ENCODE peak calls at places on chromosomes 1 and 21, in six cellular contexts. V is stomach; J is glutamatergic neuron; O is CD8-positive, alpha-beta T cell; X is AG09309; A is foreskin keratinocyte. H is an unnamed sample.

GRCh38 chr21:38646213-38646837 is 148.0 kb upstream of the ERG start:
- DNase-seq in A (peak; percentile 96), X (peak; percentile 16), J (no peak), V (no peak), O (no peak), H (no peak)

GRCh38 chr1:94592566-94592920 is 51.0 kb upstream of the F3 start:
- DNase-seq in V (no peak), A (no peak), O (no peak), J (no peak), X (no peak), H (no peak)

GRCh38 chr1:212712451-212713303 is 13.0 kb upstream of the BATF3 start:
- DNase-seq in V (no peak), A (peak; percentile 51), X (peak; percentile 57), O (no peak), J (no peak), H (no peak)

GRCh38 chr1:226602186-226603029 is 53.8 kb downstream of the STUM start:
- DNase-seq in A (peak; percentile 62), X (peak; percentile 82), J (no peak), O (no peak), V (no peak), H (no peak)

GRCh38 chr1:86156571-86157455 is at the start of gene COL24A1:
- DNase-seq in X (no peak), O (no peak), V (no peak), J (peak; percentile 73), A (no peak), H (peak; percentile 43)

GRCh38 chr1:218480137-218480536 is 135.0 kb downstream of the TGFB2 start:
- DNase-seq in V (no peak), A (peak; percentile 95), X (peak; percentile 59), O (no peak), J (no peak), H (no peak)

GRCh38 chr1:21323091-21323490 is 32.8 kb upstream of the ECE1 start:
- DNase-seq in O (no peak), V (no peak), A (no peak), J (no peak), X (no peak), H (no peak)

GRCh38 chr1:51329443-51330325 is 678 bp downstream of the TTC39A start:
- DNase-seq in J (no peak), X (no peak), V (peak; percentile 94), A (no peak), O (no peak), H (no peak)

GRCh38 chr1:117013310-117013850 is 11.8 kb downstream of the CD101 start:
- DNase-seq in J (no peak), V (peak; percentile 37), A (no peak), O (no peak), X (no peak), H (no peak)

GRCh38 chr21:38352536-38353219 is 95.9 kb downstream of the KCNJ15 start:
- DNase-seq in J (peak; percentile 79), A (peak; percentile 47), X (peak; percentile 38), O (no peak), V (peak; percentile 79), H (peak; percentile 59)

GRCh38 chr1:107486365-107486764 is 345.5 kb downstream of the NTNG1 start:
- DNase-seq in A (no peak), J (no peak), X (no peak), V (no peak), O (no peak), H (no peak)

GRCh38 chr1:160238408-160238807 is 23.9 kb downstream of the DCAF8 start:
- DNase-seq in J (no peak), O (no peak), V (no peak), X (no peak), A (no peak), H (no peak)

GRCh38 chr1:59595774-59596173 is 219.0 kb upstream of the HOOK1 start:
- DNase-seq in X (peak; percentile 52), J (no peak), A (peak; percentile 51), V (no peak), O (no peak), H (no peak)

GRCh38 chr21:42614391-42614790 is 39.0 kb upstream of the PDE9A start:
- DNase-seq in X (no peak), J (no peak), V (no peak), O (no peak), A (no peak), H (no peak)

GRCh38 chr1:54604572-54605370 is 18.6 kb downstream of the FAM151A start:
- DNase-seq in O (peak; percentile 14), J (no peak), V (no peak), X (no peak), A (peak; percentile 40), H (no peak)

GRCh38 chr1:226784081-226785049 is 45.3 kb upstream of the ITPKB start:
- DNase-seq in V (no peak), X (no peak), O (no peak), J (no peak), A (no peak), H (no peak)

GRCh38 chr1:32101233-32101681 is 6.6 kb upstream of the KPNA6 start:
- DNase-seq in O (no peak), A (no peak), V (no peak), J (no peak), X (peak; percentile 45), H (no peak)

GRCh38 chr1:67300561-67300960 is 7.1 kb upstream of the IL12RB2 start:
- DNase-seq in A (no peak), J (no peak), V (no peak), O (no peak), X (no peak), H (no peak)

GRCh38 chr1:1597275-1597930 is 2.5 kb downstream of the FNDC10 start:
- DNase-seq in A (no peak), J (no peak), V (no peak), O (no peak), X (no peak), H (no peak)

GRCh38 chr1:16215882-16216753 is 3.7 kb upstream of the ARHGEF19 start:
- DNase-seq in X (peak; percentile 4), V (peak; percentile 88), J (peak; percentile 91), O (peak; percentile 25), A (peak; percentile 35), H (peak; percentile 78)

GRCh38 chr21:27505516-27505915 is 538.6 kb upstream of the ADAMTS5 start:
- DNase-seq in V (no peak), X (peak; percentile 70), J (no peak), O (no peak), A (no peak), H (no peak)

GRCh38 chr1:42173961-42174715 is 9.6 kb upstream of the GUCA2A start:
- DNase-seq in O (no peak), A (peak; percentile 94), V (no peak), X (no peak), J (no peak), H (no peak)

GRCh38 chr1:6460349-6461236 is 5.4 kb downstream of the TNFRSF25 start:
- DNase-seq in X (no peak), J (no peak), A (no peak), O (peak; percentile 80), V (peak; percentile 36), H (no peak)

GRCh38 chr1:189374816-189375215 is 1102.8 kb downstream of the BRINP3 start:
- DNase-seq in X (no peak), O (no peak), A (no peak), J (no peak), V (no peak), H (no peak)

GRCh38 chr1:169890761-169891538 is 2.7 kb downstream of the SCYL3 start:
- DNase-seq in J (no peak), X (no peak), V (peak; percentile 43), O (peak; percentile 9), A (no peak), H (no peak)

GRCh38 chr1:84145051-84145450 is 980 bp downstream of the PRKACB start:
- DNase-seq in O (peak; percentile 10), A (peak; percentile 12), J (no peak), V (no peak), X (no peak), H (no peak)

GRCh38 chr1:10450156-10450801 is 448 bp downstream of the CORT start:
- DNase-seq in X (no peak), O (no peak), J (no peak), A (no peak), V (no peak), H (no peak)

GRCh38 chr1:47618222-47618720 is 180.4 kb downstream of the FOXD2 start:
- DNase-seq in J (no peak), X (no peak), O (no peak), V (no peak), A (no peak), H (no peak)

GRCh38 chr1:2466834-2467554 is 9.1 kb upstream of the PLCH2 start:
- DNase-seq in J (peak; percentile 88), A (no peak), X (no peak), V (no peak), O (no peak), H (no peak)

GRCh38 chr21:41695513-41695912 is 71.3 kb downstream of the RIPK4 start:
- DNase-seq in O (no peak), A (no peak), J (no peak), V (no peak), X (no peak), H (no peak)

GRCh38 chr1:59455206-59455605 is 158.3 kb downstream of the FGGY start:
- DNase-seq in V (no peak), X (no peak), O (no peak), A (peak; percentile 47), J (no peak), H (no peak)

GRCh38 chr1:96698332-96698983 is 23.1 kb upstream of the PTBP2 start:
- DNase-seq in O (no peak), A (no peak), X (no peak), J (no peak), V (no peak), H (no peak)

GRCh38 chr1:242185728-242186127 is 186.8 kb upstream of the MAP1LC3C start:
- DNase-seq in O (no peak), V (no peak), J (no peak), A (no peak), X (no peak), H (no peak)

DNA sequence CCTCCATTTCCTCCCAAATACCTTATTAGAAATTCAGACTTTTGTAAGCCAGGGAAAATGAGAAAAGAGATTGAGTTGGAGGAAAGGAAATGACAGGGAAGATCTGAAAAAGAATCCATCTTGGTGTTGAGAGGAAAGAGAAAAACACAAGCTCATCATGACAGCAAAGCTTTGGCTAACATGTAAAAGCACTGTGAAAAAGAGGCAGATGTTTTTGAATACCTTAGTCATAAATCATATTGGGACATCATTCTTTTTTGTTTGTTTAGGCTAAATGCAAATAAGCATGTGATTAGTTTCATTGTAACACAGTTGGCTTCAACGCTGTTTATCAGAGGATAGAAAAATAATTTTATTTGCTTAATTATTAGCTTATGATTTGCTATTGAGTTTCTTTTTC is 64.6 kb downstream of the LHX8 start:
- DNase-seq in J (no peak), A (no peak), V (no peak), X (no peak), O (no peak), H (no peak)
- TF ChIP-seq CTCF in J (no peak), A (no peak), V (no peak), X (no peak), O (no peak), H (no peak)

GRCh38 chr1:13697738-13698137 is 2.2 kb upstream of the PRDM2 start:
- DNase-seq in J (no peak), V (no peak), O (no peak), X (no peak), A (no peak), H (no peak)
- TF ChIP-seq CTCF in J (no peak), V (no peak), O (no peak), X (no peak), A (peak; percentile 22), H (peak; percentile 20)

GRCh38 chr1:57381871-57382270 is 42.0 kb downstream of the DAB1 start:
- DNase-seq in A (no peak), J (no peak), X (no peak), O (no peak), V (no peak), H (no peak)
- TF ChIP-seq CTCF in A (no peak), J (no peak), X (no peak), O (no peak), V (no peak), H (no peak)

GRCh38 chr1:114192328-114192727 is 38.7 kb upstream of the SYT6 start:
- DNase-seq in O (no peak), V (no peak), A (no peak), X (no peak), J (no peak), H (no peak)
- TF ChIP-seq CTCF in O (no peak), V (no peak), A (peak; percentile 4), X (no peak), J (no peak), H (no peak)